ENCODE peak calls at places on chromosomes 12 and 14, in eight cellular contexts. O is A549, U is hepatocyte, S is endothelial cell of umbilical vein, Q is GM20000, C is cardiac fibroblast, Z is B cell, F is choroid plexus epithelial cell. E is an unnamed sample.

GRCh38 chr12:102093319-102093718 is 26.6 kb downstream of the NUP37 start:
- DNase-seq in O (no peak), U (no peak), S (no peak), Q (no peak), C (peak; percentile 45), Z (no peak), F (peak; percentile 57), E (no peak)

GRCh38 chr12:132275110-132275531 is 54.3 kb downstream of the GALNT9 start:
- DNase-seq in O (peak; percentile 83), U (peak; percentile 66), S (peak; percentile 31), Q (no peak), C (peak; percentile 39), Z (no peak), F (peak; percentile 61), E (no peak)

GRCh38 chr14:50363734-50364113 is 33.0 kb downstream of the CDKL1 start:
- DNase-seq in O (no peak), U (no peak), S (peak; percentile 51), Q (peak; percentile 72), C (peak; percentile 70), Z (peak; percentile 79), F (peak; percentile 36), E (peak; percentile 69)

GRCh38 chr12:127650626-127651025 is 616.3 kb upstream of the TMEM132C start:
- DNase-seq in O (no peak), U (no peak), S (no peak), Q (no peak), C (peak; percentile 5), Z (no peak), F (no peak), E (no peak)

GRCh38 chr14:70886421-70887206 is 20.6 kb upstream of the PCNX1 start:
- DNase-seq in O (no peak), U (no peak), S (no peak), Q (no peak), C (no peak), Z (peak; percentile 55), F (no peak), E (no peak)

GRCh38 chr14:87066221-87066817 is 926.7 kb downstream of the GALC start:
- DNase-seq in O (no peak), U (no peak), S (no peak), Q (no peak), C (no peak), Z (no peak), F (peak; percentile 1), E (no peak)

GRCh38 chr12:1706284-1707016 is 15.6 kb downstream of the ADIPOR2 start:
- DNase-seq in O (peak; percentile 22), U (no peak), S (no peak), Q (no peak), C (peak; percentile 52), Z (no peak), F (peak; percentile 23), E (no peak)

GRCh38 chr12:110577717-110578521 is 5.2 kb downstream of the PPTC7 start:
- DNase-seq in O (peak; percentile 48), U (peak; percentile 14), S (peak; percentile 48), Q (peak; percentile 62), C (peak; percentile 95), Z (no peak), F (peak; percentile 82), E (peak; percentile 53)

GRCh38 chr14:65243766-65244442 is 141.6 kb upstream of the MAX start:
- DNase-seq in O (peak; percentile 85), U (peak; percentile 56), S (peak; percentile 93), Q (peak; percentile 34), C (peak; percentile 77), Z (no peak), F (peak; percentile 48), E (no peak)

GRCh38 chr14:89534896-89535615 is 118.0 kb upstream of the FOXN3 start:
- DNase-seq in O (no peak), U (no peak), S (peak; percentile 46), Q (no peak), C (peak; percentile 55), Z (no peak), F (peak; percentile 88), E (no peak)

GRCh38 chr12:7646178-7646475 is 19.6 kb downstream of the APOBEC1 start:
- DNase-seq in O (no peak), U (no peak), S (no peak), Q (no peak), C (no peak), Z (no peak), F (no peak), E (no peak)

GRCh38 chr12:120263725-120264040 is 1.8 kb downstream of the PXN start:
- DNase-seq in O (no peak), U (no peak), S (no peak), Q (no peak), C (no peak), Z (no peak), F (no peak), E (no peak)

GRCh38 chr12:26047401-26048226 is 77.2 kb downstream of the BHLHE41 start:
- DNase-seq in O (no peak), U (no peak), S (no peak), Q (no peak), C (peak; percentile 32), Z (no peak), F (no peak), E (no peak)

GRCh38 chr12:53295070-53295890 is at the start of gene PFDN5:
- DNase-seq in O (peak; percentile 96), U (peak; percentile 93), S (peak; percentile 96), Q (peak; percentile 87), C (peak; percentile 95), Z (peak; percentile 91), F (peak; percentile 97), E (peak; percentile 92)
- TF ChIP-seq CTCF in O (no peak), U (no peak), S (no peak), Q (no peak), C (peak; percentile 39), Z (no peak), F (peak; percentile 32), E (no peak)

GRCh38 chr14:69684461-69685183 is 73.2 kb downstream of the SUSD6 start:
- DNase-seq in O (no peak), U (no peak), S (no peak), Q (no peak), C (no peak), Z (no peak), F (no peak), E (no peak)
- TF ChIP-seq CTCF in O (no peak), U (no peak), S (no peak), Q (no peak), C (no peak), Z (no peak), F (no peak), E (no peak)

GRCh38 chr12:3319723-3320492 is 171.1 kb upstream of the PRMT8 start:
- DNase-seq in O (peak; percentile 35), U (no peak), S (no peak), Q (no peak), C (no peak), Z (no peak), F (no peak), E (no peak)
- TF ChIP-seq CTCF in O (no peak), U (no peak), S (no peak), Q (no peak), C (no peak), Z (no peak), F (no peak), E (no peak)

GRCh38 chr14:106586098-106586704 is 1059.8 kb downstream of the TMEM121 start:
- DNase-seq in O (peak; percentile 13), U (no peak), S (no peak), Q (peak; percentile 69), C (no peak), Z (peak; percentile 81), F (no peak), E (peak; percentile 75)
- TF ChIP-seq CTCF in O (no peak), U (no peak), S (no peak), Q (peak; percentile 83), C (no peak), Z (peak; percentile 89), F (no peak), E (peak; percentile 85)

E was measured in GM10248.